ENCODE peak calls at places on chromosomes 7 and 10, in nine cellular contexts. V, D, T, H, W, R, S, F and I are unnamed samples.

GRCh38 chr7:109751241-109751640 is 1181.6 kb downstream of the DNAJB9 start:
- DNase-seq in S (no peak), D (no peak), V (no peak), T (no peak), H (peak), F (no peak), W (no peak), R (no peak), I (no peak)

GRCh38 chr10:61164458-61165160 is 220.6 kb upstream of the RHOBTB1 start:
- DNase-seq in H (peak), F (no peak), W (no peak), V (no peak), D (no peak), T (no peak), S (peak), R (no peak), I (no peak)

GRCh38 chr7:16027396-16027795 is 340.9 kb upstream of the MEOX2 start:
- DNase-seq in H (no peak), D (no peak), S (no peak), W (no peak), F (no peak), R (no peak), T (no peak), V (no peak), I (no peak)

GRCh38 chr10:131249238-131249956 is 62.1 kb downstream of the TCERG1L start:
- DNase-seq in D (no peak), S (peak), W (no peak), H (no peak), T (peak), F (no peak), R (no peak), V (no peak), I (no peak)

GRCh38 chr7:129332354-129333056 is 101.7 kb upstream of the STRIP2 start:
- DNase-seq in W (no peak), T (no peak), S (no peak), D (no peak), H (no peak), V (no peak), R (no peak), F (no peak), I (no peak)

GRCh38 chr7:133797818-133798485 is 329.2 kb upstream of the LRGUK start:
- DNase-seq in D (no peak), H (no peak), V (no peak), F (no peak), S (no peak), R (no peak), W (no peak), T (no peak), I (no peak)

GRCh38 chr7:111682576-111683372 is 120.5 kb upstream of the IMMP2L start:
- DNase-seq in S (no peak), F (no peak), R (no peak), W (no peak), V (no peak), D (no peak), H (no peak), T (no peak), I (no peak)

GRCh38 chr10:5942471-5942870 is 34.9 kb downstream of the IL15RA start:
- DNase-seq in T (no peak), F (no peak), R (no peak), S (peak), D (no peak), W (no peak), V (no peak), H (no peak), I (no peak)

GRCh38 chr10:116748041-116748440 is 5.7 kb upstream of the HSPA12A start:
- DNase-seq in W (no peak), H (peak), F (no peak), R (no peak), V (no peak), D (peak), T (no peak), S (no peak), I (no peak)

GRCh38 chr7:130662426-130662825 is 6.1 kb downstream of the COPG2 start:
- DNase-seq in S (no peak), W (no peak), R (no peak), F (no peak), T (no peak), V (no peak), D (no peak), H (no peak), I (no peak)

GRCh38 chr7:40793132-40793531 is 658.3 kb downstream of the SUGCT start:
- DNase-seq in R (no peak), V (no peak), D (no peak), T (no peak), H (no peak), S (no peak), F (no peak), W (no peak), I (no peak)

GRCh38 chr7:55965805-55966421 is 1.5 kb downstream of the NIPSNAP2 start:
- DNase-seq in R (no peak), F (peak), V (no peak), S (no peak), T (no peak), W (no peak), H (peak), D (no peak), I (no peak)

GRCh38 chr7:94698275-94698674 is 42.3 kb upstream of the SGCE start:
- DNase-seq in W (no peak), S (no peak), F (no peak), R (no peak), V (no peak), D (no peak), T (no peak), H (peak), I (no peak)

GRCh38 chr10:74677951-74678350 is 148.4 kb upstream of the KAT6B start:
- DNase-seq in F (no peak), V (no peak), W (no peak), H (no peak), S (no peak), R (no peak), T (no peak), D (no peak), I (no peak)

GRCh38 chr10:73790886-73791625 is 5.7 kb downstream of the ZSWIM8 start:
- DNase-seq in T (no peak), F (no peak), H (no peak), W (no peak), D (no peak), S (no peak), V (no peak), R (no peak), I (no peak)

GRCh38 chr7:44897299-44897698 is 12.0 kb upstream of the PURB start:
- DNase-seq in H (no peak), D (no peak), V (no peak), F (no peak), R (no peak), S (no peak), T (no peak), W (no peak), I (no peak)

GRCh38 chr7:77456711-77457110 is 40.6 kb upstream of the GSAP start:
- DNase-seq in T (no peak), F (no peak), D (no peak), H (no peak), S (no peak), R (no peak), V (no peak), W (no peak), I (no peak)

GRCh38 chr10:35563266-35563891 is 41.8 kb upstream of the GJD4 start:
- DNase-seq in T (peak), R (no peak), W (no peak), V (peak), S (peak), H (peak), D (peak), F (peak), I (peak)

GRCh38 chr10:79275431-79275851 is 71.8 kb upstream of the PPIF start:
- DNase-seq in H (no peak), T (no peak), S (no peak), F (no peak), R (peak), V (no peak), W (no peak), D (no peak), I (no peak)

GRCh38 chr10:62186999-62187695 is 81.5 kb downstream of the RTKN2 start:
- DNase-seq in H (no peak), F (no peak), W (no peak), S (no peak), R (no peak), T (no peak), D (no peak), V (no peak), I (no peak)

GRCh38 chr7:104627516-104627915 is 299.1 kb downstream of the LHFPL3 start:
- DNase-seq in V (no peak), F (no peak), R (no peak), D (no peak), S (no peak), W (no peak), H (no peak), T (peak), I (peak)

GRCh38 chr10:96334888-96335526 is 23.8 kb downstream of the OPALIN start:
- DNase-seq in T (peak), W (no peak), F (no peak), H (peak), D (no peak), S (no peak), V (no peak), R (no peak), I (no peak)

GRCh38 chr7:156446990-156447389 is 193.6 kb upstream of the RNF32 start:
- DNase-seq in T (no peak), W (no peak), F (no peak), R (no peak), V (no peak), D (no peak), S (no peak), H (no peak), I (no peak)

GRCh38 chr10:63430091-63430998 is 35.4 kb downstream of the JMJD1C start:
- DNase-seq in R (no peak), S (no peak), V (no peak), H (no peak), F (no peak), D (no peak), T (no peak), W (no peak), I (no peak)

GRCh38 chr10:73937333-73938020 is 26.5 kb downstream of the PLAU start:
- DNase-seq in T (no peak), D (no peak), H (no peak), V (no peak), S (no peak), R (no peak), F (no peak), W (no peak), I (no peak)

GRCh38 chr10:70912556-70912955 is 24.2 kb upstream of the PCBD1 start:
- DNase-seq in W (no peak), V (no peak), H (no peak), S (peak), T (no peak), R (no peak), F (peak), D (no peak), I (no peak)

GRCh38 chr10:78002541-78003284 is 26.6 kb downstream of the POLR3A start:
- DNase-seq in H (no peak), T (no peak), F (no peak), R (no peak), V (no peak), W (no peak), S (no peak), D (no peak), I (no peak)

GRCh38 chr7:46725838-46726237 is 804.8 kb upstream of the IGFBP3 start:
- DNase-seq in S (no peak), D (no peak), F (no peak), W (no peak), T (no peak), H (no peak), V (no peak), R (no peak), I (no peak)

GRCh38 chr7:149454006-149454405 is 6.9 kb downstream of the ZNF777 start:
- DNase-seq in R (no peak), V (no peak), T (no peak), D (no peak), S (no peak), H (no peak), F (no peak), W (no peak), I (no peak)

GRCh38 chr7:131328387-131329175 is 905 bp downstream of the MKLN1 start:
- DNase-seq in S (no peak), H (no peak), W (no peak), T (no peak), R (no peak), F (no peak), V (no peak), D (no peak), I (no peak)

GRCh38 chr7:124575181-124575580 is 190.4 kb downstream of the GPR37 start:
- DNase-seq in F (no peak), S (no peak), R (no peak), T (no peak), D (no peak), W (no peak), H (no peak), V (no peak), I (no peak)

GRCh38 chr7:84492565-84493034 is 298.0 kb upstream of the SEMA3A start:
- DNase-seq in V (no peak), W (no peak), T (no peak), H (no peak), R (peak), F (no peak), D (no peak), S (no peak), I (no peak)

GRCh38 chr10:104622598-104623209 is 18.4 kb upstream of the SORCS3 start:
- DNase-seq in V (no peak), F (no peak), H (peak), T (peak), W (no peak), D (no peak), R (no peak), S (no peak), I (no peak)

GRCh38 chr7:31699050-31699449 is 12.0 kb downstream of the PPP1R17 start:
- DNase-seq in R (no peak), F (no peak), W (no peak), H (no peak), T (no peak), S (no peak), D (no peak), V (no peak), I (no peak)

GRCh38 chr10:68559251-68559650 is 886 bp upstream of the TET1 start:
- DNase-seq in S (no peak), F (no peak), T (no peak), R (no peak), W (no peak), H (no peak), V (no peak), D (no peak), I (no peak)

GRCh38 chr7:141097430-141097829 is 23.6 kb downstream of the TMEM178B start:
- DNase-seq in W (no peak), F (no peak), T (peak), S (no peak), R (no peak), V (no peak), D (no peak), H (no peak), I (no peak)

GRCh38 chr7:5564894-5565293 is 141.3 kb upstream of the TNRC18 start:
- DNase-seq in T (no peak), S (no peak), W (no peak), R (no peak), F (no peak), H (no peak), D (no peak), V (no peak), I (no peak)

GRCh38 chr10:80197972-80198591 is 7.3 kb downstream of the ANXA11 start:
- DNase-seq in D (no peak), H (no peak), S (peak), F (no peak), W (no peak), V (no peak), R (no peak), T (no peak), I (no peak)

GRCh38 chr7:127530148-127530547 is 55.2 kb downstream of the GCC1 start:
- DNase-seq in F (no peak), D (no peak), T (no peak), W (no peak), R (no peak), H (no peak), V (no peak), S (no peak), I (no peak)

GRCh38 chr7:98215561-98216495 is 4.6 kb downstream of the BHLHA15 start:
- DNase-seq in D (no peak), S (peak), V (no peak), W (no peak), R (no peak), T (no peak), H (no peak), F (peak), I (no peak)
- H3K27ac ChIP-seq in D (no peak), S (no peak), V (no peak), W (no peak), R (no peak), T (no peak), H (no peak), F (no peak), I (no peak)

GRCh38 chr10:69645296-69645665 is 15.2 kb downstream of the FAM241B start:
- DNase-seq in S (no peak), H (no peak), V (no peak), F (no peak), R (no peak), W (no peak), D (no peak), T (peak), I (peak)

GRCh38 chr10:69647101-69647500 is 17.1 kb downstream of the FAM241B start:
- DNase-seq in V (no peak), T (no peak), R (no peak), S (no peak), D (no peak), W (no peak), H (no peak), F (no peak), I (no peak)

GRCh38 chr10:69646688-69647060 is 16.6 kb downstream of the FAM241B start:
- DNase-seq in H (no peak), R (no peak), F (no peak), W (no peak), D (no peak), S (no peak), T (no peak), V (no peak), I (no peak)

GRCh38 chr10:69644658-69645295 is 14.7 kb downstream of the FAM241B start:
- DNase-seq in D (peak), F (peak), H (peak), T (peak), R (no peak), W (no peak), V (no peak), S (no peak), I (no peak)

GRCh38 chr10:69645751-69646687 is 16.0 kb downstream of the FAM241B start:
- DNase-seq in T (peak), R (no peak), V (no peak), F (no peak), W (no peak), H (no peak), S (no peak), D (no peak), I (no peak)
- H3K27ac ChIP-seq in T (no peak), R (no peak), V (no peak), F (no peak), W (no peak), H (no peak), S (no peak), D (no peak), I (no peak)

GRCh38 chr7:2823124-2823523 is 21.0 kb downstream of the GNA12 start:
- DNase-seq in R (no peak), S (no peak), H (no peak), W (no peak), F (no peak), T (no peak), V (no peak), D (no peak), I (no peak)
- H3K27ac ChIP-seq in R (no peak), S (peak), H (no peak), W (peak), F (no peak), T (no peak), V (no peak), D (no peak), I (no peak)

DNA sequence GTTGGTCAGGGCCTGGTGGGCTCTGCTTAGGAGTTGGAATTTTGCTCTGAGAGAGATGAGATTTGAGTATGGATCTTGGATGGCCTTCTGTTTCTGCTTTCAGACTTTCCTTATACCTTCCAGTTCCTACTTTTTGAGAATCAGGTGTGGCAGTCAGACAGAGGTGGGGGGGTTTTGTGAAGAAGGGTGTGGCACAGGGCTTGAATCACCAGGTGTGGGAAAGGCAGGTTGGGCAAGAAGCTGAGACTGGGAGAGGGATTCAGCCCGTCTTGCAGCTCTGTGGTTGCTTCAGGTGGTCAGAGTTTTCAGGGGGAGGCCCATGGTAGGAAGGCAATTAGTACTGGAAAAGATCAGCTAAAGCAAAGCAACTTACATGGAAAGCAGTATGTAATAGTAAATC is 340.2 kb downstream of the LRMDA start:
- DNase-seq in D (no peak), R (no peak), W (no peak), T (no peak), S (no peak), V (no peak), F (no peak), H (no peak), I (no peak)
- H3K27ac ChIP-seq in D (peak), R (peak), W (peak), T (no peak), S (peak), V (no peak), F (peak), H (no peak), I (no peak)

GRCh38 chr7:159195926-159196325 is 51.3 kb upstream of the VIPR2 start:
- DNase-seq in V (no peak), S (no peak), W (no peak), H (no peak), D (no peak), T (no peak), F (no peak), R (no peak), I (no peak)
- H3K27ac ChIP-seq in V (peak), S (no peak), W (no peak), H (no peak), D (peak), T (no peak), F (no peak), R (no peak), I (no peak)